ENCODE peak calls at places on chromosomes 5 and 9, in six cellular contexts. P is adrenal gland; O is CD8-positive, alpha-beta T cell; H is neuronal stem cell; R is PC-9; I is spleen. M is an unnamed sample. For H3K36me3 and H3K9me3, the result is how much of the 10 kb centered on the place peaks cover.

GRCh38 chr5:43543434-43543833 is 13.4 kb downstream of the PAIP1 start:
- DNase-seq in P (no peak), O (no peak), H (no peak), R (no peak), I (no peak), M (no peak)

GRCh38 chr5:37222181-37222580 is 27.0 kb downstream of the CPLANE1 start:
- DNase-seq in P (no peak), O (no peak), H (no peak), R (no peak), I (no peak), M (no peak)

GRCh38 chr5:140133514-140134167 is 7.9 kb downstream of the IGIP start:
- DNase-seq in P (no peak), O (no peak), H (no peak), R (no peak), I (no peak), M (no peak)

GRCh38 chr5:124905256-124905655 is 158.8 kb upstream of the ZNF608 start:
- DNase-seq in P (no peak), O (no peak), H (no peak), R (no peak), I (no peak), M (no peak)

GRCh38 chr5:59065551-59065950 is 482.7 kb downstream of the RAB3C start:
- DNase-seq in P (no peak), O (no peak), H (no peak), R (no peak), I (no peak), M (no peak)

GRCh38 chr9:4510546-4511322 is 20.5 kb downstream of the SLC1A1 start:
- DNase-seq in P (no peak), O (no peak), H (no peak), R (no peak), I (no peak), M (no peak)

GRCh38 chr9:86287013-86287412 is 4.7 kb upstream of the ISCA1 start:
- DNase-seq in P (peak), O (no peak), H (peak), R (no peak), I (no peak), M (no peak)

GRCh38 chr5:153267506-153267905 is 223.0 kb upstream of the GRIA1 start:
- DNase-seq in P (no peak), O (no peak), H (no peak), R (no peak), I (no peak), M (no peak)

GRCh38 chr5:170572453-170572852 is 68.6 kb downstream of the KCNIP1 start:
- DNase-seq in P (no peak), O (no peak), H (no peak), R (no peak), I (no peak), M (no peak)

GRCh38 chr5:141199359-141200235 is at the start of gene PCDHB11:
- DNase-seq in P (no peak), O (no peak), H (no peak), R (no peak), I (no peak), M (no peak)

GRCh38 chr5:35247645-35248034 is 17.4 kb upstream of the PRLR start:
- DNase-seq in P (peak), O (no peak), H (no peak), R (no peak), I (no peak), M (no peak)

GRCh38 chr9:93263334-93264229 is 79.6 kb downstream of the WNK2 start:
- DNase-seq in P (peak), O (no peak), H (no peak), R (no peak), I (peak), M (no peak)

GRCh38 chr5:57438162-57438561 is 44.4 kb downstream of the ACTBL2 start:
- DNase-seq in P (no peak), O (no peak), H (no peak), R (no peak), I (no peak), M (no peak)

GRCh38 chr5:43017438-43017820 is 22.7 kb downstream of the ANXA2R start:
- DNase-seq in P (peak), O (no peak), H (no peak), R (no peak), I (peak), M (peak)

GRCh38 chr9:1051286-1052118 is 1.3 kb downstream of the DMRT2 start:
- DNase-seq in P (no peak), O (no peak), H (no peak), R (no peak), I (no peak), M (no peak)

GRCh38 chr5:132422720-132423442 is 53.4 kb downstream of the SLC22A5 start:
- DNase-seq in P (peak), O (no peak), H (no peak), R (no peak), I (peak), M (peak)

GRCh38 chr5:59579101-59579885 is 314.2 kb downstream of the PDE4D start:
- DNase-seq in P (no peak), O (no peak), H (no peak), R (no peak), I (no peak), M (no peak)

GRCh38 chr5:6480133-6481051 is 31.7 kb downstream of the UBE2QL1 start:
- DNase-seq in P (no peak), O (no peak), H (no peak), R (no peak), I (no peak), M (no peak)

GRCh38 chr5:89300426-89300970 is 417.5 kb upstream of the MEF2C start:
- DNase-seq in P (no peak), O (no peak), H (no peak), R (no peak), I (no peak), M (no peak)

GRCh38 chr9:33466565-33467495 is 6.9 kb downstream of the NOL6 start:
- DNase-seq in P (peak), O (peak), H (peak), R (peak), I (peak), M (peak)

GRCh38 chr5:129244478-129244877 is 149.9 kb downstream of the ISOC1 start:
- DNase-seq in P (no peak), O (no peak), H (no peak), R (no peak), I (no peak), M (no peak)

GRCh38 chr5:178120661-178121357 is 7.5 kb downstream of the N4BP3 start:
- DNase-seq in P (peak), O (peak), H (no peak), R (peak), I (peak), M (peak)

GRCh38 chr5:132183723-132184122 is 43.9 kb downstream of the P4HA2 start:
- DNase-seq in P (no peak), O (no peak), H (no peak), R (no peak), I (no peak), M (no peak)

GRCh38 chr5:172891716-172892421 is 57.8 kb downstream of the ERGIC1 start:
- DNase-seq in P (peak), O (no peak), H (no peak), R (no peak), I (peak), M (peak)

GRCh38 chr9:69549310-69550202 is 122.6 kb downstream of the APBA1 start:
- DNase-seq in P (peak), O (no peak), H (no peak), R (peak), I (no peak), M (no peak)

GRCh38 chr9:86487222-86487841 is 133.1 kb upstream of the TUT7 start:
- DNase-seq in P (no peak), O (no peak), H (peak), R (no peak), I (no peak), M (no peak)

GRCh38 chr5:74722271-74722670 is 37.2 kb downstream of the HEXB start:
- DNase-seq in P (no peak), O (no peak), H (no peak), R (no peak), I (no peak), M (no peak)

GRCh38 chr5:113520899-113521298 is 7.4 kb downstream of the YTHDC2 start:
- DNase-seq in P (no peak), O (no peak), H (no peak), R (no peak), I (no peak), M (no peak)

GRCh38 chr9:104927216-104927911 is 591 bp downstream of the ABCA1 start:
- DNase-seq in P (peak), O (no peak), H (peak), R (peak), I (peak), M (peak)

GRCh38 chr9:68999393-69000105 is 14.4 kb downstream of the PRKACG start:
- DNase-seq in P (peak), O (peak), H (peak), R (peak), I (peak), M (peak)

GRCh38 chr9:90053027-90053426 is 448.2 kb downstream of the GADD45G start:
- DNase-seq in P (no peak), O (no peak), H (no peak), R (no peak), I (no peak), M (no peak)

GRCh38 chr5:14204011-14204670 is 61.0 kb downstream of the TRIO start:
- DNase-seq in P (no peak), O (no peak), H (no peak), R (no peak), I (no peak), M (no peak)

GRCh38 chr5:83337453-83338035 is 134.0 kb upstream of the VCAN start:
- DNase-seq in P (no peak), O (no peak), H (no peak), R (no peak), I (no peak), M (no peak)

GRCh38 chr9:131477367-131477766 is 25.4 kb upstream of the POMT1 start:
- DNase-seq in P (no peak), O (no peak), H (no peak), R (no peak), I (peak), M (no peak)

GRCh38 chr9:131476777-131477345 is 25.9 kb upstream of the POMT1 start:
- DNase-seq in P (no peak), O (no peak), H (no peak), R (no peak), I (peak), M (peak)

GRCh38 chr9:131478911-131479310 is 23.8 kb upstream of the POMT1 start:
- DNase-seq in P (no peak), O (no peak), H (no peak), R (no peak), I (peak), M (no peak)

GRCh38 chr9:131478421-131478868 is 24.3 kb upstream of the POMT1 start:
- DNase-seq in P (peak), O (peak), H (peak), R (peak), I (no peak), M (no peak)

GRCh38 chr9:131477816-131478419 is 24.8 kb upstream of the POMT1 start:
- DNase-seq in P (no peak), O (no peak), H (no peak), R (no peak), I (peak), M (peak)
- H3K36me3 ChIP-seq in P (half or more), O (half or more), H (half or more), R (under half), I (half or more), M (half or more)

GRCh38 chr5:41707853-41708603 is 162.2 kb downstream of the OXCT1 start:
- DNase-seq in P (no peak), O (no peak), H (peak), R (no peak), I (no peak), M (no peak)

GRCh38 chr5:41708604-41708940 is 161.7 kb downstream of the OXCT1 start:
- DNase-seq in P (no peak), O (no peak), H (no peak), R (no peak), I (no peak), M (no peak)
- H3K9me3 ChIP-seq in P (under half), O (under half), H (under half), R (under half), I (under half), M (under half)

GRCh38 chr5:109035470-109035869 is 287.8 kb downstream of the FER start:
- DNase-seq in P (no peak), O (no peak), H (no peak), R (no peak), I (no peak), M (no peak)

GRCh38 chr5:109045710-109046109 is 298.0 kb downstream of the FER start:
- DNase-seq in P (no peak), O (no peak), H (no peak), R (no peak), I (no peak), M (no peak)

GRCh38 chr5:109038209-109038840 is 290.6 kb downstream of the FER start:
- DNase-seq in P (no peak), O (no peak), H (no peak), R (no peak), I (no peak), M (no peak)

GRCh38 chr5:109041319-109041718 is 293.6 kb downstream of the FER start:
- DNase-seq in P (no peak), O (no peak), H (no peak), R (no peak), I (no peak), M (no peak)
- H3K27ac ChIP-seq in P (no peak), O (no peak), H (no peak), R (no peak), I (no peak), M (no peak)

GRCh38 chr9:2780326-2780725 is 63.0 kb downstream of the KCNV2 start:
- DNase-seq in P (no peak), O (no peak), H (no peak), R (no peak), I (no peak), M (no peak)
- H3K36me3 ChIP-seq in P (under half), O (under half), H (under half), R (under half), I (under half), M (under half)

GRCh38 chr5:54924487-54924886 is 60.9 kb downstream of the ESM1 start:
- DNase-seq in P (no peak), O (no peak), H (no peak), R (no peak), I (no peak), M (no peak)
- H3K9me3 ChIP-seq in P (under half), O (under half), H (under half), R (under half), I (under half), M (under half)

GRCh38 chr5:154873791-154874331 is 15.4 kb downstream of the CNOT8 start:
- DNase-seq in P (no peak), O (no peak), H (no peak), R (no peak), I (no peak), M (no peak)
- H3K27ac ChIP-seq in P (no peak), O (no peak), H (no peak), R (no peak), I (no peak), M (no peak)

DNA sequence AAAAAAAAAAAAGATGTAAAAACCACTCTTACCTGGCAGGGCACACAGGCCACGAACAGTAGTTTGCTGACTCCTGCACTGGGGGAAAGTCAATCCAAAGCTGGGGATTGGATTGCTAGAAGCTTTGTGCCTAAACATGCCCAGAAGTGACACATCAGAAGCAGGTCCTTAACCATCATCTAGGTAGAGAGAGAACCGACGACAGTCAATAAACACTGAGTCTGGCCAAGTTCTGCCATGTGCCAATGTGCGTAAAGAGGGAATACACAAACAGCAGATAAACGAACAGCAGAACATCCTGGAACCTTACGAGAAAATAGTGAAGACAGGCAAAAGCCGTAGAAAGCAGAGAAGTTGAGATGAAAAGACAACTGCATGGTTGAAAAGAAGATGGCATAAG is 14.9 kb downstream of the SFXN1 start:
- DNase-seq in P (no peak), O (no peak), H (no peak), R (no peak), I (no peak), M (no peak)
- H3K36me3 ChIP-seq in P (under half), O (under half), H (under half), R (under half), I (under half), M (half or more)

GRCh38 chr5:180259260-180259611 is 32.6 kb downstream of the MAPK9 start:
- DNase-seq in P (no peak), O (no peak), H (no peak), R (no peak), I (no peak), M (no peak)
- H3K9me3 ChIP-seq in P (half or more), O (half or more), H (under half), R (half or more), I (half or more), M (half or more)

DNA sequence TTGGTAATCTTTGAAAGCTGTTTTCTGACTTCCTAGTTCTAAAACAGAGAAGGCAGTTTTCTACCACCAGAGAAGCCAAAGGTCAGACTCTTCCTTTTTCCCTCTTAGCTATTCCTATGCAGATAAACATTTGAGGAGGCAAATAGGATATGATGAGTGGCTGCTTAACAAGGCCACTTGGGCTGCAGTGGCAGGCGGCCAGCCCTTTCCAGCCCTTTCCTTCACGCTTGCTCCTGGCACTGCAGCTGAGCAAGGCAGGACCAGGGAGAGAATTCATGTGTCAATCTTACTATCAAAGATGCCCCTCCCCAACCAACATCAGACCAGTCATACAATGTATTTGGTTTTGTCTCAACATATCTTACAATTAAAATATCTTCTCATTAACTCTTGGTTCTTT is 36.8 kb upstream of the RNF38 start:
- DNase-seq in P (peak), O (no peak), H (no peak), R (no peak), I (no peak), M (peak)
- H3K27ac ChIP-seq in P (no peak), O (no peak), H (no peak), R (no peak), I (no peak), M (no peak)

GRCh38 chr5:154826-155225 is 36.5 kb upstream of the LRRC14B start:
- DNase-seq in P (no peak), O (no peak), H (no peak), R (no peak), I (no peak), M (no peak)

GRCh38 chr5:155651-156410 is 35.5 kb upstream of the LRRC14B start:
- DNase-seq in P (no peak), O (no peak), H (no peak), R (no peak), I (peak), M (no peak)

GRCh38 chr5:152077-152476 is 39.2 kb upstream of the LRRC14B start:
- DNase-seq in P (no peak), O (no peak), H (no peak), R (no peak), I (no peak), M (no peak)

GRCh38 chr5:154236-154635 is 37.1 kb upstream of the LRRC14B start:
- DNase-seq in P (no peak), O (no peak), H (peak), R (no peak), I (no peak), M (no peak)

DNA sequence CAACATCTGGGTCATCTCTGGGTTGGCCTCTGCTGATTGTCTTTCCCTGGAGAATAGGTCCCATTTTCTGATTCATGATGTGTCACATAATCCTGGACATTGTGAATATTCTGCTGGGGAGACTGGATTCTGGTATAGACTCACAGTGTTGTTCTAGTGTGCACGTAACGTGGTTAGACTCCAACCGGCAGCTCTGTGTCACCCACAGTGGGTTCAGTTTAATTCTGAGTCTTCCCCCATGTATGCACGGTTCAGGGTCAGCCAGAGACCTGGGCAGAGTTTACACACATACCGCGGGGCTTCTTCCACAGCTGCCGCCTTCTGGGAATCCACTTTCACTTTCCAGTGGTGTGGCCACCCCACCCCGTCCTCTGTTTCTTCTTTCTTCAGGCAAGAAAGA is 38.0 kb upstream of the LRRC14B start:
- DNase-seq in P (no peak), O (no peak), H (no peak), R (no peak), I (no peak), M (no peak)
- H3K36me3 ChIP-seq in P (under half), O (under half), H (under half), R (under half), I (under half), M (under half)